ENCODE peak calls at places on chromosome 10, in five cellular contexts. One of them, this sample, is unnamed. For H3K4me1, the result is how much of the 10 kb centered on the place peaks cover.

GRCh38 chr10:30747633-30748032 is 118.1 kb upstream of the LYZL2 start:
- DNase-seq in uterus: no peak
- DNase-seq in OCI-LY7: no peak
- DNase-seq in CD8-positive, alpha-beta T cell: no peak
- DNase-seq in upper lobe of right lung: no peak
- DNase-seq in this sample: no peak

GRCh38 chr10:79248341-79248931 is 98.8 kb upstream of the PPIF start:
- DNase-seq in uterus: peak
- DNase-seq in OCI-LY7: peak
- DNase-seq in CD8-positive, alpha-beta T cell: no peak
- DNase-seq in upper lobe of right lung: peak
- DNase-seq in this sample: no peak

GRCh38 chr10:92123031-92123450 is 167.8 kb downstream of the CPEB3 start:
- DNase-seq in uterus: no peak
- DNase-seq in OCI-LY7: no peak
- DNase-seq in CD8-positive, alpha-beta T cell: no peak
- DNase-seq in upper lobe of right lung: no peak
- DNase-seq in this sample: peak

GRCh38 chr10:131387018-131387529 is 75.6 kb upstream of the TCERG1L start:
- DNase-seq in uterus: no peak
- DNase-seq in OCI-LY7: no peak
- DNase-seq in CD8-positive, alpha-beta T cell: no peak
- DNase-seq in upper lobe of right lung: no peak
- DNase-seq in this sample: no peak

GRCh38 chr10:83983578-83984255 is 155.6 kb upstream of the GHITM start:
- DNase-seq in uterus: no peak
- DNase-seq in OCI-LY7: no peak
- DNase-seq in CD8-positive, alpha-beta T cell: no peak
- DNase-seq in upper lobe of right lung: no peak
- DNase-seq in this sample: no peak

GRCh38 chr10:104279550-104280259 is 10.7 kb downstream of the GSTO2 start:
- DNase-seq in uterus: no peak
- DNase-seq in OCI-LY7: no peak
- DNase-seq in CD8-positive, alpha-beta T cell: no peak
- DNase-seq in upper lobe of right lung: no peak
- DNase-seq in this sample: no peak

GRCh38 chr10:11772575-11773288 is 30.6 kb downstream of the ECHDC3 start:
- DNase-seq in uterus: no peak
- DNase-seq in OCI-LY7: no peak
- DNase-seq in CD8-positive, alpha-beta T cell: no peak
- DNase-seq in upper lobe of right lung: no peak
- DNase-seq in this sample: no peak

GRCh38 chr10:59957975-59958374 is 51.6 kb upstream of the CCDC6 start:
- DNase-seq in uterus: no peak
- DNase-seq in OCI-LY7: no peak
- DNase-seq in CD8-positive, alpha-beta T cell: no peak
- DNase-seq in upper lobe of right lung: no peak
- DNase-seq in this sample: no peak

GRCh38 chr10:35007858-35008301 is 82.3 kb downstream of the CUL2 start:
- DNase-seq in uterus: no peak
- DNase-seq in OCI-LY7: no peak
- DNase-seq in CD8-positive, alpha-beta T cell: no peak
- DNase-seq in upper lobe of right lung: no peak
- DNase-seq in this sample: no peak
- TF ChIP-seq CTCF in uterus: no peak
- TF ChIP-seq CTCF in OCI-LY7: no peak
- TF ChIP-seq CTCF in CD8-positive, alpha-beta T cell: no peak
- TF ChIP-seq CTCF in upper lobe of right lung: no peak
- TF ChIP-seq CTCF in this sample: no peak

GRCh38 chr10:62045765-62046521 is 144.4 kb downstream of the ARID5B start:
- DNase-seq in uterus: no peak
- DNase-seq in OCI-LY7: peak
- DNase-seq in CD8-positive, alpha-beta T cell: no peak
- DNase-seq in upper lobe of right lung: no peak
- DNase-seq in this sample: no peak
- H3K4me1 ChIP-seq in uterus: under half
- H3K4me1 ChIP-seq in OCI-LY7: half or more
- H3K4me1 ChIP-seq in CD8-positive, alpha-beta T cell: under half
- H3K4me1 ChIP-seq in upper lobe of right lung: half or more
- H3K4me1 ChIP-seq in this sample: under half

GRCh38 chr10:86755454-86755739 is 1.0 kb upstream of the BMPR1A start:
- DNase-seq in uterus: no peak
- DNase-seq in OCI-LY7: no peak
- DNase-seq in CD8-positive, alpha-beta T cell: no peak
- DNase-seq in upper lobe of right lung: no peak
- DNase-seq in this sample: no peak
- TF ChIP-seq CTCF in uterus: no peak
- TF ChIP-seq CTCF in OCI-LY7: no peak
- TF ChIP-seq CTCF in CD8-positive, alpha-beta T cell: no peak
- TF ChIP-seq CTCF in upper lobe of right lung: no peak
- TF ChIP-seq CTCF in this sample: no peak

GRCh38 chr10:101428036-101428435 is 74.1 kb downstream of the BTRC start:
- DNase-seq in uterus: no peak
- DNase-seq in OCI-LY7: no peak
- DNase-seq in CD8-positive, alpha-beta T cell: no peak
- DNase-seq in upper lobe of right lung: no peak
- DNase-seq in this sample: no peak

GRCh38 chr10:101425535-101425934 is 71.6 kb downstream of the BTRC start:
- DNase-seq in uterus: no peak
- DNase-seq in OCI-LY7: no peak
- DNase-seq in CD8-positive, alpha-beta T cell: no peak
- DNase-seq in upper lobe of right lung: no peak
- DNase-seq in this sample: no peak

GRCh38 chr10:101429423-101429822 is 75.5 kb downstream of the BTRC start:
- DNase-seq in uterus: no peak
- DNase-seq in OCI-LY7: no peak
- DNase-seq in CD8-positive, alpha-beta T cell: no peak
- DNase-seq in upper lobe of right lung: no peak
- DNase-seq in this sample: no peak
- H3K4me1 ChIP-seq in uterus: under half
- H3K4me1 ChIP-seq in OCI-LY7: under half
- H3K4me1 ChIP-seq in CD8-positive, alpha-beta T cell: under half
- H3K4me1 ChIP-seq in upper lobe of right lung: under half
- H3K4me1 ChIP-seq in this sample: under half

DNA sequence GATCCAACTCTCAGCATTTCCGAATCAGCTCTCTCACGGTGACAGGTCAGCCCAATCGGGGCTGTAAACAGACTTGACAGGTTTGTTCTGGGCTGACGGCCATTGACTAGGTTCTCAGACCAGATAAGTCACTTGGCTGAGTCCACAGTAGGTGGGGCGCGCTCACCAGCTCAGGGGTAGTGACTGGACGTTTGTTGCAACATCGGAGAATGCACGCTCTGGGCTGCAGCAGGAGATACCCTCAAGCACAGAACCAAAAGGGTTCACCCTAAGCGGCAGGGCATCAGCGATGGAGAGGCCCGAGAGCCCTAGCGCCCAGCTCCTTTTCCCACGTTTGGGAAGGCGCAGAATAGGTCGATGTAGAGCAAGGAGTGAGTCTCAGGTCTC is 1.8 kb downstream of the KLLN start:
- DNase-seq in uterus: peak
- DNase-seq in OCI-LY7: peak
- DNase-seq in CD8-positive, alpha-beta T cell: no peak
- DNase-seq in upper lobe of right lung: peak
- DNase-seq in this sample: peak
- TF ChIP-seq CTCF in uterus: peak
- TF ChIP-seq CTCF in OCI-LY7: no peak
- TF ChIP-seq CTCF in CD8-positive, alpha-beta T cell: no peak
- TF ChIP-seq CTCF in upper lobe of right lung: peak
- TF ChIP-seq CTCF in this sample: peak

DNA sequence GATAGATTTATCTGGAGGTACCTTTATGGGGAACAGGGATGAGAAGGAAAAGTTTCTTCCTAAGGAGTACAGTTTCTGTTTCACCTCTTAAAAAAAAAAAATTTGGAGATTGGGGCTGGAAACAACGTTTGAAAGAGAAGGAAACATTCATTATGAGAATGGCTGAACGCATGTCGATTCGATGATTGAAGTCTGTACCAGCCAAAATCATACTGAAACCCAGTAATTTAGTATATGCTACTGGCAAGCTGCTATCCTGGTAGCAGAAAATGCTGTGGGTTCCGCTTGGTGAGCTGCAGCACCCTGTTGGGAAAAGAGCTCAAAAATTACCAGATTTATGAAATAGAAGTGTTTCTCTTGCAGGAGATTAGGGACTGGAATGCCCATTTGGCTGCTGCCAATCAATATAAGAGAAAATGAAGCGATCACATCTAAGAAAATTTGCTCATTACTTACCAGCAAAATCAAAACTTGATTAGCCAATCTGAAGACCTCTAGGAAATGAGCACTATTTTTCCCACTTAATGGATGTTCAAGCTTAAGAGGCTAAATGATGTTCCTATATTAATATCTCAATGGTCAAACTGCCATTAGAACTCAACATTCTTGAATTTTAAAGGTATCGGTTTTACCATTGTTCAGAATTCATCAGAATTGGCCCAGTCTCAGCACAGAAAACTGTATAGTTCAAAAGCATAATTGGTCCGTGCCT is 1.1 kb upstream of the ITGB1 start:
- DNase-seq in uterus: no peak
- DNase-seq in OCI-LY7: no peak
- DNase-seq in CD8-positive, alpha-beta T cell: no peak
- DNase-seq in upper lobe of right lung: no peak
- DNase-seq in this sample: no peak
- H3K4me1 ChIP-seq in uterus: under half
- H3K4me1 ChIP-seq in OCI-LY7: half or more
- H3K4me1 ChIP-seq in CD8-positive, alpha-beta T cell: under half
- H3K4me1 ChIP-seq in upper lobe of right lung: half or more
- H3K4me1 ChIP-seq in this sample: under half

DNA sequence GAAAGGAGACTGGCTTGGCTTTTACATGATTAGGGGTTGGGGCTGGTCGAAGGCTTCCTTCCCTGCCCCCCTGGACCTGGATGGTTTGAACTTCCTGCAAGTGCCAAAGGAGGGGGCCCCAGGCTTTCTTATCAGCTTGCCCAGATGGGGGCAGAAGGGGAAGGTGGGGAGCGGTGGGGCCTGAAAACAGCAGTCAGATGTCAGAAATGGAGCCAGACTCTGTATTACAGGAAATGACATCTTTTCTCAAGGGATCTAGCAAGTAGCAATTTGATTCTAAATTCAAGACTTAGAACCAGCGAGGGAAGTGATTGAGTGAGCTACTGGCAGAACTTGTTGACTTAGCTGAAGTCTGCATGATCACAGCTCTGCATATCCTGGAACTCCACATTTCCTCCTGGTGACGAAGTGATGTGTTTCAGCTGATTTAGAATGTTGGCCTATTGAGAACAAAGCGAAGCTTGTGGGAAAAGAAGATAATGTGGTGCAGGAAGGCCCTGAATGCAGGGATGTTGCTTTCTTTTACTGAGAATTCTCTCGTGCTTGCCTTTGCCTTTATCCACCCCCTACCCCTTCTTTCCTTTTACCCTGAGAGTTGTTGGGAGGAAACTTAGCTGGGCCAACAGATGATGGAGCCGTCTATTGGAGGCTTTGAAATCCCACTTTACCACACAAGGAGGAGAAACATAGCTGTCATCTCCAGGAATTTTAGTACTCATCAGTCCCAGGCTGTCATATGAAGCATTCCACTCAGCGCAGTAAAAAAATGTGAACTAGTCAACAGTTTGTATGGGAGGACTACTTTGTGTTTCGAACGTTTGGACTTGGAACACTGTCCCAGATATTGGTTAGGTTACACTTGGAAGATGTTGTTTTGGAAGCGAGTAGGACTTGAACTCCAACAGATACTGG is 43.2 kb downstream of the CCNY start:
- DNase-seq in uterus: no peak
- DNase-seq in OCI-LY7: peak
- DNase-seq in CD8-positive, alpha-beta T cell: no peak
- DNase-seq in upper lobe of right lung: no peak
- DNase-seq in this sample: no peak
- TF ChIP-seq CTCF in uterus: no peak
- TF ChIP-seq CTCF in OCI-LY7: peak
- TF ChIP-seq CTCF in CD8-positive, alpha-beta T cell: no peak
- TF ChIP-seq CTCF in upper lobe of right lung: no peak
- TF ChIP-seq CTCF in this sample: no peak

This sample was measured in thyroid gland.